ENCODE peak calls at places on chromosomes 3 and 15, in five cellular contexts. One of them, this sample, is unnamed.

GRCh38 chr15:77507151-77507847 is 86.6 kb downstream of the HMG20A start:
- DNase-seq in RWPE1: peak
- DNase-seq in AG09309: no peak
- DNase-seq in HFF-Myc: no peak
- DNase-seq in endothelial cell: no peak
- DNase-seq in this sample: no peak

GRCh38 chr3:38348903-38349302 is 2.3 kb downstream of the XYLB start:
- DNase-seq in RWPE1: no peak
- DNase-seq in AG09309: no peak
- DNase-seq in HFF-Myc: no peak
- DNase-seq in endothelial cell: no peak
- DNase-seq in this sample: peak

GRCh38 chr3:42658771-42659390 is 5.4 kb downstream of the ZBTB47 start:
- DNase-seq in RWPE1: no peak
- DNase-seq in AG09309: no peak
- DNase-seq in HFF-Myc: no peak
- DNase-seq in endothelial cell: no peak
- DNase-seq in this sample: no peak

GRCh38 chr3:46705751-46706572 is 4.8 kb downstream of the TMIE start:
- DNase-seq in RWPE1: peak
- DNase-seq in AG09309: peak
- DNase-seq in HFF-Myc: peak
- DNase-seq in endothelial cell: no peak
- DNase-seq in this sample: peak

GRCh38 chr15:52095597-52096262 is 16.8 kb downstream of the BCL2L10 start:
- DNase-seq in RWPE1: peak
- DNase-seq in AG09309: peak
- DNase-seq in HFF-Myc: peak
- DNase-seq in endothelial cell: no peak
- DNase-seq in this sample: peak

GRCh38 chr15:43867096-43867495 is 40.3 kb downstream of the WDR76 start:
- DNase-seq in RWPE1: no peak
- DNase-seq in AG09309: no peak
- DNase-seq in HFF-Myc: no peak
- DNase-seq in endothelial cell: no peak
- DNase-seq in this sample: no peak

GRCh38 chr3:155356594-155357370 is 63.3 kb upstream of the STRIT1 start:
- DNase-seq in RWPE1: no peak
- DNase-seq in AG09309: no peak
- DNase-seq in HFF-Myc: no peak
- DNase-seq in endothelial cell: no peak
- DNase-seq in this sample: no peak

GRCh38 chr15:101014921-101015841 is 96.0 kb downstream of the LRRK1 start:
- DNase-seq in RWPE1: peak
- DNase-seq in AG09309: no peak
- DNase-seq in HFF-Myc: peak
- DNase-seq in endothelial cell: peak
- DNase-seq in this sample: peak

GRCh38 chr3:194344012-194344411 is 7.1 kb downstream of the CPN2 start:
- DNase-seq in RWPE1: peak
- DNase-seq in AG09309: no peak
- DNase-seq in HFF-Myc: no peak
- DNase-seq in endothelial cell: peak
- DNase-seq in this sample: peak

GRCh38 chr15:44296625-44297524 is 8.4 kb downstream of the GOLM2 start:
- DNase-seq in RWPE1: peak
- DNase-seq in AG09309: no peak
- DNase-seq in HFF-Myc: no peak
- DNase-seq in endothelial cell: no peak
- DNase-seq in this sample: peak

GRCh38 chr15:48032911-48033310 is 87.9 kb upstream of the SLC24A5 start:
- DNase-seq in RWPE1: no peak
- DNase-seq in AG09309: no peak
- DNase-seq in HFF-Myc: no peak
- DNase-seq in endothelial cell: no peak
- DNase-seq in this sample: no peak

GRCh38 chr3:80559701-80560100 is 791.9 kb upstream of the ROBO1 start:
- DNase-seq in RWPE1: no peak
- DNase-seq in AG09309: no peak
- DNase-seq in HFF-Myc: no peak
- DNase-seq in endothelial cell: no peak
- DNase-seq in this sample: no peak

GRCh38 chr3:125032100-125032643 is 23.6 kb downstream of the HEG1 start:
- DNase-seq in RWPE1: no peak
- DNase-seq in AG09309: no peak
- DNase-seq in HFF-Myc: no peak
- DNase-seq in endothelial cell: no peak
- DNase-seq in this sample: peak

GRCh38 chr3:4828279-4829030 is 150.8 kb upstream of the BHLHE40 start:
- DNase-seq in RWPE1: no peak
- DNase-seq in AG09309: peak
- DNase-seq in HFF-Myc: no peak
- DNase-seq in endothelial cell: no peak
- DNase-seq in this sample: peak

GRCh38 chr3:27859821-27860220 is 137.7 kb upstream of the EOMES start:
- DNase-seq in RWPE1: no peak
- DNase-seq in AG09309: no peak
- DNase-seq in HFF-Myc: no peak
- DNase-seq in endothelial cell: no peak
- DNase-seq in this sample: no peak

GRCh38 chr3:30401971-30402370 is 204.4 kb upstream of the TGFBR2 start:
- DNase-seq in RWPE1: peak
- DNase-seq in AG09309: peak
- DNase-seq in HFF-Myc: peak
- DNase-seq in endothelial cell: no peak
- DNase-seq in this sample: peak

GRCh38 chr3:175274474-175275218 is 415.5 kb downstream of the NAALADL2 start:
- DNase-seq in RWPE1: no peak
- DNase-seq in AG09309: no peak
- DNase-seq in HFF-Myc: no peak
- DNase-seq in endothelial cell: no peak
- DNase-seq in this sample: no peak

GRCh38 chr3:132064114-132064513 is 29.3 kb upstream of the CPNE4 start:
- DNase-seq in RWPE1: no peak
- DNase-seq in AG09309: no peak
- DNase-seq in HFF-Myc: no peak
- DNase-seq in endothelial cell: no peak
- DNase-seq in this sample: no peak

GRCh38 chr15:71348597-71348996 is 233.3 kb downstream of the THSD4 start:
- DNase-seq in RWPE1: no peak
- DNase-seq in AG09309: no peak
- DNase-seq in HFF-Myc: no peak
- DNase-seq in endothelial cell: no peak
- DNase-seq in this sample: no peak

GRCh38 chr3:84600703-84601225 is 358.0 kb upstream of the CADM2 start:
- DNase-seq in RWPE1: no peak
- DNase-seq in AG09309: no peak
- DNase-seq in HFF-Myc: no peak
- DNase-seq in endothelial cell: no peak
- DNase-seq in this sample: no peak

GRCh38 chr15:69848551-69849231 is 249.0 kb downstream of the TLE3 start:
- DNase-seq in RWPE1: peak
- DNase-seq in AG09309: no peak
- DNase-seq in HFF-Myc: no peak
- DNase-seq in endothelial cell: no peak
- DNase-seq in this sample: peak
- TF ChIP-seq CTCF in RWPE1: no peak
- TF ChIP-seq CTCF in AG09309: no peak
- TF ChIP-seq CTCF in HFF-Myc: no peak
- TF ChIP-seq CTCF in endothelial cell: no peak
- TF ChIP-seq CTCF in this sample: no peak

GRCh38 chr3:19148768-19149091 is 420 bp downstream of the KCNH8 start:
- DNase-seq in RWPE1: no peak
- DNase-seq in AG09309: no peak
- DNase-seq in HFF-Myc: no peak
- DNase-seq in endothelial cell: no peak
- DNase-seq in this sample: no peak

GRCh38 chr3:19149388-19149787 is 1.1 kb downstream of the KCNH8 start:
- DNase-seq in RWPE1: no peak
- DNase-seq in AG09309: no peak
- DNase-seq in HFF-Myc: no peak
- DNase-seq in endothelial cell: peak
- DNase-seq in this sample: peak

GRCh38 chr3:19147905-19148767 is at the start of gene KCNH8:
- DNase-seq in RWPE1: no peak
- DNase-seq in AG09309: no peak
- DNase-seq in HFF-Myc: no peak
- DNase-seq in endothelial cell: peak
- DNase-seq in this sample: no peak

GRCh38 chr3:19151171-19151570 is 2.9 kb downstream of the KCNH8 start:
- DNase-seq in RWPE1: no peak
- DNase-seq in AG09309: no peak
- DNase-seq in HFF-Myc: no peak
- DNase-seq in endothelial cell: no peak
- DNase-seq in this sample: no peak

DNA sequence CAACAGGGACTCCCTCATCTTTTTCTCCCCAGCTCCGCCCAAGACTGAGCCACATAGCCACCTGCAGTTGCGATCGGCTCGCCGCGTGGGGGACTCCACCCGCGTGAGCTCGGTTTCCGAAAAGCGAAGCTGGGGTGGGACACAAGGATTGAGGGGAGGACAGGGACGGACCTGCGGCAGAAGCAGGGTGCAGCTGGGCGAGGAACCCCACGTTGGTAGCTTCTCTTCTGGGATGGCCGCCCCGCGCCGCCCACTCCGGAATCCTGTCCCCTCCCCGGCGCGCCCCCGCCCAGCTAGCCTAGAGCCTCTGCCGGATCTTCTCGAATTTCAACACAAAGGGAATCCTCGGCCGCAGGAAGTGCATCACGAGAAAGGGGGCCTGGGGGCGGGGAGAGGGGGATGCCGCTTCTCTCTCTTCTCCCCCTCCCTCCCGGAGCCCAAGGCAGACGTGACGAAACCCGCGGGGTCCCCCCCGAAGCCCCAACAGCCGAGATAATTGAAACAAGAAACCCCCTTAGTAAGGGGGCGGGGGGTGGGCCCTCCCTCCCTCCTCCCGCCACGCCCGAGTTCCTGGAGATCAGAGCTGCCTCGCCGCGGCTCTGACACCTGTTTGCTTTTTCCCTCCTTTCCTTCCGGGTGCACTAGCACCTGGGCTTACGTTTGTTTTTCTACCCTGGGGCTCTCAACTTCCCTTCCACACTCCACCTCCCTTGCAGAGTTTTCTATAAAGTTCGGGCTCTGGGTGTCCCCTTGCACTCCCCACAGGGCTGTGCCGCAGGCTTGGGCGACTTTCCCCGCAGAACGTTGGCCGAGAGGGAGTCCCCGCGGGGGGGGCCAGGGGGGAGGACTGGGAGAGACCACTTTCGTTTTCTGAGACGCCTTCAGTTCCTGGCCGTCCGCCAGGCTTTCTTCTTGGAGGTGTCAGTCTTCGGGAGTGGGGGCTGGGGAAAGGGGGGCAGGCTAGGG is 1.3 kb upstream of the KCNH8 start:
- DNase-seq in RWPE1: peak
- DNase-seq in AG09309: no peak
- DNase-seq in HFF-Myc: no peak
- DNase-seq in endothelial cell: peak
- DNase-seq in this sample: peak
- TF ChIP-seq CTCF in RWPE1: peak
- TF ChIP-seq CTCF in AG09309: peak
- TF ChIP-seq CTCF in HFF-Myc: peak
- TF ChIP-seq CTCF in endothelial cell: no peak
- TF ChIP-seq CTCF in this sample: peak

GRCh38 chr3:16179771-16180736 is 5.6 kb downstream of the GALNT15 start:
- DNase-seq in RWPE1: no peak
- DNase-seq in AG09309: no peak
- DNase-seq in HFF-Myc: no peak
- DNase-seq in endothelial cell: no peak
- DNase-seq in this sample: peak

GRCh38 chr3:16179261-16179660 is 4.8 kb downstream of the GALNT15 start:
- DNase-seq in RWPE1: no peak
- DNase-seq in AG09309: no peak
- DNase-seq in HFF-Myc: no peak
- DNase-seq in endothelial cell: no peak
- DNase-seq in this sample: no peak

GRCh38 chr3:16176391-16177030 is 2.0 kb downstream of the GALNT15 start:
- DNase-seq in RWPE1: no peak
- DNase-seq in AG09309: no peak
- DNase-seq in HFF-Myc: no peak
- DNase-seq in endothelial cell: no peak
- DNase-seq in this sample: no peak

GRCh38 chr3:16178628-16178988 is 4.1 kb downstream of the GALNT15 start:
- DNase-seq in RWPE1: no peak
- DNase-seq in AG09309: no peak
- DNase-seq in HFF-Myc: no peak
- DNase-seq in endothelial cell: no peak
- DNase-seq in this sample: no peak

DNA sequence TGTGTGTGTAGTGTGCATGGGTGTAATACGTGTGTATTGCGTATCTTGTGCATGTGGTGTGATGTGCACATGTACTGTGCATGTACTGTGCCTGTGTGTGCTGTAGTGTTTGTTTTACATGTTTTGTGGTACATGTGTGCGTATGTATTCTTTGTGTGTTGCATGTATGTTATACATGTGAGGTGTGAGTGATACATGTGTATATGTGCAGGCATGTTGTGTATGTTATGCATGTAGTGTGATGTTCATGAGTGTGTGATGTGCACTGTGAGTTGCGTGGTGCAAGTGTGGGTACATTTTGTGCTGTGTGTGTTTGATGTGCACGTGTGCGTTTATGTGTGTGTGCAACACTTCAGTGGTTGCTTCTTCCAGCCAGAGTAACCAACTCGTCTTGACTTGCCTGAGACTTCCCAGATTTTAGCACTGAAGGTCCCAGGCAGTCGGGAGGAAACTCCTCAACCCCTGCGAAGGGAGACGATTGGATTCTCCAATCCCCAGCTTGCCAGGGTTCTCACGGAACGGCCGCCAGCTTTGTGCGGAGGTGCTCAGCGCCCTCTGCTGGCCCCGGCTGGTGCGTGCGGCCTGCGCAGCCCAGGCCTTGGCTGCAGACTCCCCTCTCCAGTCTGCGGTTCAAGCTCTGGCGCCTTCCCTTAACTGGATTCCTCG is 3.6 kb downstream of the GALNT15 start:
- DNase-seq in RWPE1: peak
- DNase-seq in AG09309: peak
- DNase-seq in HFF-Myc: peak
- DNase-seq in endothelial cell: peak
- DNase-seq in this sample: peak
- TF ChIP-seq CTCF in RWPE1: peak
- TF ChIP-seq CTCF in AG09309: peak
- TF ChIP-seq CTCF in HFF-Myc: peak
- TF ChIP-seq CTCF in endothelial cell: peak
- TF ChIP-seq CTCF in this sample: peak

GRCh38 chr3:32153414-32154016 is 47.1 kb downstream of the GPD1L start:
- DNase-seq in RWPE1: no peak
- DNase-seq in AG09309: no peak
- DNase-seq in HFF-Myc: no peak
- DNase-seq in endothelial cell: no peak
- DNase-seq in this sample: no peak

GRCh38 chr3:32155117-32155516 is 48.7 kb downstream of the GPD1L start:
- DNase-seq in RWPE1: no peak
- DNase-seq in AG09309: no peak
- DNase-seq in HFF-Myc: no peak
- DNase-seq in endothelial cell: no peak
- DNase-seq in this sample: no peak

GRCh38 chr3:32148356-32148755 is 41.9 kb downstream of the GPD1L start:
- DNase-seq in RWPE1: no peak
- DNase-seq in AG09309: no peak
- DNase-seq in HFF-Myc: no peak
- DNase-seq in endothelial cell: no peak
- DNase-seq in this sample: no peak

GRCh38 chr3:32157600-32158264 is 51.3 kb downstream of the GPD1L start:
- DNase-seq in RWPE1: no peak
- DNase-seq in AG09309: no peak
- DNase-seq in HFF-Myc: no peak
- DNase-seq in endothelial cell: no peak
- DNase-seq in this sample: no peak

GRCh38 chr3:32154180-32154579 is 47.8 kb downstream of the GPD1L start:
- DNase-seq in RWPE1: no peak
- DNase-seq in AG09309: no peak
- DNase-seq in HFF-Myc: no peak
- DNase-seq in endothelial cell: peak
- DNase-seq in this sample: peak
- TF ChIP-seq CTCF in RWPE1: no peak
- TF ChIP-seq CTCF in AG09309: peak
- TF ChIP-seq CTCF in HFF-Myc: no peak
- TF ChIP-seq CTCF in endothelial cell: no peak
- TF ChIP-seq CTCF in this sample: peak

This sample was measured in fibroblast of villous mesenchyme.